ENCODE peak calls at places on chromosomes 4 and X, in ten cellular contexts. N is activated T-cell treated with anti-CD3 and anti-CD28 coated beads, Interleukin-2, amount 50 U/mL, for 4 hours; Z is stimulated activated CD4-positive, alpha-beta T cell treated with anti-CD3 and anti-CD28 coated beads, Interleukin-1b, Interleukin-23, amount 100 ng/mL, for 1 hour; T is activated CD8-positive, alpha-beta T cell treated with anti-CD3 and anti-CD28 coated beads for 36 hours; V is breast epithelium; J is A549; O is NB4; U is GM19239; F is activated CD4-positive, alpha-beta T cell treated with anti-CD3 and anti-CD28 coated beads, Interleukin-2, amount 10 ng/mL, durations not matched to agents 7 days and 5 days; G is cortex of kidney. W is an unnamed sample.

GRCh38 chrX:132737743-132738142 is 220.7 kb downstream of the HS6ST2 start:
- DNase-seq in N (peak; percentile 16), Z (peak; percentile 0), T (peak; percentile 79), V (peak; percentile 22), J (no peak), O (peak; percentile 20), U (no peak), F (peak; percentile 29), G (no peak), W (peak; percentile 16)

GRCh38 chr4:183760326-183760725 is 101.2 kb downstream of the TRAPPC11 start:
- DNase-seq in N (no peak), Z (no peak), T (no peak), V (no peak), J (peak; percentile 19), O (no peak), U (no peak), F (no peak), G (no peak), W (no peak)

GRCh38 chrX:9464435-9465371 is at the start of gene TBL1X:
- DNase-seq in N (peak; percentile 50), Z (peak; percentile 43), T (peak; percentile 57), V (peak; percentile 21), J (peak; percentile 63), O (peak; percentile 77), U (peak; percentile 38), F (peak; percentile 46), G (no peak), W (peak; percentile 79)

GRCh38 chr4:101475246-101475645 is 127.9 kb upstream of the PPP3CA start:
- DNase-seq in N (no peak), Z (no peak), T (no peak), V (no peak), J (no peak), O (no peak), U (no peak), F (no peak), G (no peak), W (no peak)

GRCh38 chrX:110224926-110225617 is 92.8 kb downstream of the AMMECR1 start:
- DNase-seq in N (no peak), Z (no peak), T (no peak), V (no peak), J (no peak), O (no peak), U (no peak), F (no peak), G (no peak), W (no peak)

GRCh38 chrX:27619975-27620374 is 29.8 kb downstream of the DCAF8L2 start:
- DNase-seq in N (no peak), Z (no peak), T (no peak), V (no peak), J (peak; percentile 10), O (peak; percentile 14), U (no peak), F (no peak), G (no peak), W (peak; percentile 48)

GRCh38 chr4:46648088-46648744 is 258.3 kb upstream of the GABRA2 start:
- DNase-seq in N (no peak), Z (no peak), T (peak; percentile 13), V (no peak), J (peak; percentile 24), O (peak; percentile 69), U (peak; percentile 1), F (peak; percentile 24), G (no peak), W (peak; percentile 43)

GRCh38 chr4:173040200-173040599 is 128.4 kb upstream of the GALNT7 start:
- DNase-seq in N (no peak), Z (no peak), T (no peak), V (no peak), J (no peak), O (no peak), U (no peak), F (no peak), G (no peak), W (peak; percentile 64)

GRCh38 chrX:39149761-39150160 is 348.5 kb downstream of the MID1IP1 start:
- DNase-seq in N (peak; percentile 58), Z (peak; percentile 56), T (peak; percentile 75), V (peak; percentile 34), J (peak; percentile 17), O (peak; percentile 74), U (no peak), F (peak; percentile 57), G (no peak), W (peak; percentile 69)

GRCh38 chr4:5801696-5802095 is 90.7 kb downstream of the EVC start:
- DNase-seq in N (no peak), Z (no peak), T (no peak), V (no peak), J (no peak), O (no peak), U (no peak), F (no peak), G (no peak), W (no peak)

GRCh38 chr4:177699365-177700213 is 257.4 kb upstream of the AGA start:
- DNase-seq in N (no peak), Z (no peak), T (no peak), V (no peak), J (peak; percentile 7), O (no peak), U (no peak), F (no peak), G (no peak), W (no peak)